ENCODE peak calls at places on chromosome 3, in six cellular contexts. U, R, L, P, A and Z are unnamed samples.

GRCh38 chr3:182713743-182714517 is 79.4 kb upstream of the ATP11B start:
- DNase-seq in P (peak; percentile 80), L (peak; percentile 95), U (no peak), R (peak; percentile 37), A (no peak), Z (peak; percentile 82)

GRCh38 chr3:11195201-11195600 is 40.9 kb downstream of the HRH1 start:
- DNase-seq in L (no peak), A (no peak), R (no peak), U (no peak), P (peak; percentile 35), Z (no peak)

GRCh38 chr3:50623840-50624474 is 7.0 kb downstream of the MAPKAPK3 start:
- DNase-seq in R (no peak), U (no peak), L (no peak), P (peak; percentile 77), A (no peak), Z (no peak)

GRCh38 chr3:156218353-156218744 is 98.0 kb downstream of the KCNAB1 start:
- DNase-seq in U (no peak), L (no peak), P (no peak), R (no peak), A (no peak), Z (no peak)

GRCh38 chr3:141275032-141275422 is 43.4 kb downstream of the PXYLP1 start:
- DNase-seq in P (peak; percentile 79), A (no peak), L (no peak), U (no peak), R (no peak), Z (no peak)

GRCh38 chr3:79002465-79003372 is 765.1 kb downstream of the ROBO1 start:
- DNase-seq in A (no peak), U (no peak), L (peak; percentile 82), R (no peak), P (no peak), Z (no peak)

GRCh38 chr3:194540268-194540937 is 53.6 kb upstream of the ATP13A3 start:
- DNase-seq in P (peak; percentile 65), A (no peak), L (no peak), R (peak; percentile 38), U (no peak), Z (no peak)

GRCh38 chr3:68060186-68060585 is 405.8 kb upstream of the SUCLG2 start:
- DNase-seq in R (no peak), A (no peak), L (no peak), U (no peak), P (no peak), Z (no peak)

GRCh38 chr3:49883992-49884391 is 14.3 kb upstream of the CAMKV start:
- DNase-seq in P (peak; percentile 38), A (no peak), R (no peak), U (no peak), L (no peak), Z (no peak)

GRCh38 chr3:23704316-23704715 is 101.4 kb upstream of the UBE2E1 start:
- DNase-seq in P (no peak), A (no peak), R (no peak), U (no peak), L (no peak), Z (no peak)

GRCh38 chr3:4866841-4867240 is 112.4 kb upstream of the BHLHE40 start:
- DNase-seq in U (no peak), R (peak; percentile 36), L (peak; percentile 34), A (no peak), P (peak; percentile 78), Z (no peak)

GRCh38 chr3:68893600-68894239 is 38.6 kb downstream of the TAFA4 start:
- DNase-seq in P (peak; percentile 44), A (no peak), R (no peak), U (no peak), L (peak; percentile 95), Z (peak; percentile 67)

GRCh38 chr3:139238281-139239030 is 105.4 kb upstream of the MRPS22 start:
- DNase-seq in A (no peak), P (peak; percentile 61), L (peak; percentile 17), U (peak; percentile 56), R (no peak), Z (peak; percentile 11)

GRCh38 chr3:189772584-189772983 is 141.4 kb downstream of the TP63 start:
- DNase-seq in U (no peak), R (no peak), L (peak; percentile 98), P (peak; percentile 64), A (no peak), Z (no peak)

GRCh38 chr3:71517206-71517855 is 66.2 kb downstream of the FOXP1 start:
- DNase-seq in U (no peak), P (peak; percentile 7), R (no peak), L (no peak), A (no peak), Z (no peak)

GRCh38 chr3:59877679-59878427 is 828.0 kb upstream of the CFAP20DC start:
- DNase-seq in L (no peak), R (no peak), U (no peak), P (no peak), A (no peak), Z (no peak)

GRCh38 chr3:25957026-25957425 is 167.1 kb downstream of the OXSM start:
- DNase-seq in R (no peak), P (no peak), L (no peak), A (no peak), U (no peak), Z (no peak)

GRCh38 chr3:188788621-188789081 is 383.1 kb upstream of the TPRG1 start:
- DNase-seq in P (peak; percentile 95), A (no peak), L (no peak), R (peak; percentile 29), U (no peak), Z (no peak)

GRCh38 chr3:165749241-165749640 is 88.0 kb downstream of the BCHE start:
- DNase-seq in U (no peak), P (no peak), L (no peak), A (no peak), R (no peak), Z (no peak)

GRCh38 chr3:128537091-128537703 is 44.2 kb upstream of the GATA2 start:
- DNase-seq in U (peak; percentile 48), A (no peak), R (no peak), L (peak; percentile 55), P (peak; percentile 26), Z (no peak)

GRCh38 chr3:149305376-149305775 is 28.1 kb downstream of the TM4SF18 start:
- DNase-seq in L (no peak), A (no peak), U (no peak), R (no peak), P (no peak), Z (no peak)

GRCh38 chr3:66115858-66116654 is 77.3 kb upstream of the MAGI1 start:
- DNase-seq in R (peak; percentile 64), L (no peak), A (no peak), U (no peak), P (peak; percentile 96), Z (peak; percentile 83)

GRCh38 chr3:127078626-127079025 is 95.7 kb downstream of the PLXNA1 start:
- DNase-seq in R (no peak), U (no peak), L (no peak), A (peak; percentile 44), P (no peak), Z (no peak)

GRCh38 chr3:151856106-151856505 is 17.3 kb upstream of the SUCNR1 start:
- DNase-seq in L (peak; percentile 71), R (no peak), A (no peak), P (no peak), U (no peak), Z (no peak)

GRCh38 chr3:185960518-185961288 is 22.9 kb upstream of the TRA2B start:
- DNase-seq in U (no peak), P (peak; percentile 50), A (no peak), R (no peak), L (no peak), Z (no peak)

GRCh38 chr3:141845407-141846049 is 30.9 kb upstream of the ATP1B3 start:
- DNase-seq in A (no peak), U (no peak), R (no peak), L (peak; percentile 21), P (no peak), Z (peak; percentile 67)

GRCh38 chr3:4821975-4822374 is 157.3 kb upstream of the BHLHE40 start:
- DNase-seq in R (peak; percentile 32), U (no peak), L (no peak), P (no peak), A (no peak), Z (no peak)

GRCh38 chr3:149936812-149937230 is 33.9 kb downstream of the PFN2 start:
- DNase-seq in A (no peak), R (peak; percentile 46), P (peak; percentile 68), L (peak; percentile 78), U (no peak), Z (peak; percentile 94)

GRCh38 chr3:171192176-171192854 is 165.8 kb upstream of the SLC2A2 start:
- DNase-seq in U (no peak), A (no peak), P (peak; percentile 77), L (no peak), R (no peak), Z (no peak)